ENCODE peak calls at places on chromosomes 13 and 19, in five cellular contexts. One of them, this sample, is unnamed.

GRCh38 chr13:111304603-111305289 is 15.7 kb upstream of the TEX29 start:
- DNase-seq in hepatocyte: no peak
- DNase-seq in OCI-LY7: no peak
- DNase-seq in GM23248: no peak
- DNase-seq in PC-3: no peak
- DNase-seq in this sample: no peak

GRCh38 chr19:10965398-10965797 is 4.6 kb downstream of the SMARCA4 start:
- DNase-seq in hepatocyte: no peak
- DNase-seq in OCI-LY7: no peak
- DNase-seq in GM23248: no peak
- DNase-seq in PC-3: no peak
- DNase-seq in this sample: no peak

GRCh38 chr19:362683-363082 is 18.1 kb upstream of the MIER2 start:
- DNase-seq in hepatocyte: no peak
- DNase-seq in OCI-LY7: no peak
- DNase-seq in GM23248: no peak
- DNase-seq in PC-3: no peak
- DNase-seq in this sample: no peak

GRCh38 chr19:3358392-3358918 is 7.9 kb upstream of the NFIC start:
- DNase-seq in hepatocyte: no peak
- DNase-seq in OCI-LY7: no peak
- DNase-seq in GM23248: no peak
- DNase-seq in PC-3: no peak
- DNase-seq in this sample: no peak

GRCh38 chr19:32010071-32010470 is 335.3 kb upstream of the ZNF507 start:
- DNase-seq in hepatocyte: no peak
- DNase-seq in OCI-LY7: no peak
- DNase-seq in GM23248: no peak
- DNase-seq in PC-3: no peak
- DNase-seq in this sample: no peak

GRCh38 chr13:41675306-41675705 is 218.0 kb downstream of the RGCC start:
- DNase-seq in hepatocyte: no peak
- DNase-seq in OCI-LY7: no peak
- DNase-seq in GM23248: peak
- DNase-seq in PC-3: no peak
- DNase-seq in this sample: no peak

GRCh38 chr13:48412100-48412556 is 785 bp downstream of the LPAR6 start:
- DNase-seq in hepatocyte: peak
- DNase-seq in OCI-LY7: no peak
- DNase-seq in GM23248: peak
- DNase-seq in PC-3: peak
- DNase-seq in this sample: no peak

GRCh38 chr13:48493851-48494250 is 39.0 kb downstream of the RCBTB2 start:
- DNase-seq in hepatocyte: no peak
- DNase-seq in OCI-LY7: no peak
- DNase-seq in GM23248: peak
- DNase-seq in PC-3: peak
- DNase-seq in this sample: no peak

GRCh38 chr13:102914629-102914935 is 68.8 kb downstream of the ERCC5 start:
- DNase-seq in hepatocyte: no peak
- DNase-seq in OCI-LY7: no peak
- DNase-seq in GM23248: no peak
- DNase-seq in PC-3: peak
- DNase-seq in this sample: no peak

GRCh38 chr19:29001006-29001921 is 211.7 kb downstream of the UQCRFS1 start:
- DNase-seq in hepatocyte: no peak
- DNase-seq in OCI-LY7: no peak
- DNase-seq in GM23248: peak
- DNase-seq in PC-3: no peak
- DNase-seq in this sample: no peak

GRCh38 chr13:69654392-69654791 is 453.2 kb upstream of the ATXN8OS start:
- DNase-seq in hepatocyte: no peak
- DNase-seq in OCI-LY7: no peak
- DNase-seq in GM23248: no peak
- DNase-seq in PC-3: no peak
- DNase-seq in this sample: no peak

GRCh38 chr19:2050991-2051770 is at the start of gene MKNK2:
- DNase-seq in hepatocyte: peak
- DNase-seq in OCI-LY7: peak
- DNase-seq in GM23248: peak
- DNase-seq in PC-3: peak
- DNase-seq in this sample: peak

GRCh38 chr19:7492142-7493055 is 3.6 kb upstream of the PEX11G start:
- DNase-seq in hepatocyte: no peak
- DNase-seq in OCI-LY7: no peak
- DNase-seq in GM23248: peak
- DNase-seq in PC-3: no peak
- DNase-seq in this sample: no peak

GRCh38 chr13:113895436-113895835 is 31.6 kb upstream of the GAS6 start:
- DNase-seq in hepatocyte: no peak
- DNase-seq in OCI-LY7: no peak
- DNase-seq in GM23248: peak
- DNase-seq in PC-3: no peak
- DNase-seq in this sample: no peak

GRCh38 chr13:50268500-50268899 is 253.3 kb downstream of the KCNRG start:
- DNase-seq in hepatocyte: no peak
- DNase-seq in OCI-LY7: no peak
- DNase-seq in GM23248: peak
- DNase-seq in PC-3: no peak
- DNase-seq in this sample: no peak

GRCh38 chr19:16614941-16615340 is 13.1 kb downstream of the MED26 start:
- DNase-seq in hepatocyte: no peak
- DNase-seq in OCI-LY7: no peak
- DNase-seq in GM23248: no peak
- DNase-seq in PC-3: peak
- DNase-seq in this sample: no peak

GRCh38 chr19:29696045-29696682 is 18.9 kb downstream of the C19orf12 start:
- DNase-seq in hepatocyte: no peak
- DNase-seq in OCI-LY7: no peak
- DNase-seq in GM23248: no peak
- DNase-seq in PC-3: no peak
- DNase-seq in this sample: no peak

GRCh38 chr19:11587302-11587972 is 9.8 kb upstream of the ZNF627 start:
- DNase-seq in hepatocyte: peak
- DNase-seq in OCI-LY7: peak
- DNase-seq in GM23248: peak
- DNase-seq in PC-3: peak
- DNase-seq in this sample: peak

GRCh38 chr19:1566392-1567115 is 1.6 kb downstream of the MEX3D start:
- DNase-seq in hepatocyte: peak
- DNase-seq in OCI-LY7: no peak
- DNase-seq in GM23248: peak
- DNase-seq in PC-3: peak
- DNase-seq in this sample: no peak

GRCh38 chr13:25783480-25784081 is 268.2 kb downstream of the SHISA2 start:
- DNase-seq in hepatocyte: no peak
- DNase-seq in OCI-LY7: no peak
- DNase-seq in GM23248: no peak
- DNase-seq in PC-3: no peak
- DNase-seq in this sample: no peak

GRCh38 chr13:35995136-35995535 is 136.0 kb downstream of the DCLK1 start:
- DNase-seq in hepatocyte: no peak
- DNase-seq in OCI-LY7: no peak
- DNase-seq in GM23248: peak
- DNase-seq in PC-3: no peak
- DNase-seq in this sample: no peak

GRCh38 chr19:2949939-2950285 is 5.1 kb upstream of the ZNF77 start:
- DNase-seq in hepatocyte: peak
- DNase-seq in OCI-LY7: peak
- DNase-seq in GM23248: peak
- DNase-seq in PC-3: peak
- DNase-seq in this sample: no peak

GRCh38 chr19:18502236-18502632 is 19.6 kb downstream of the ELL start:
- DNase-seq in hepatocyte: no peak
- DNase-seq in OCI-LY7: no peak
- DNase-seq in GM23248: no peak
- DNase-seq in PC-3: no peak
- DNase-seq in this sample: no peak

GRCh38 chr19:46537136-46538097 is 41.8 kb upstream of the PNMA8B start:
- DNase-seq in hepatocyte: peak
- DNase-seq in OCI-LY7: peak
- DNase-seq in GM23248: peak
- DNase-seq in PC-3: peak
- DNase-seq in this sample: peak

GRCh38 chr13:39406688-39407087 is 196.3 kb downstream of the LHFPL6 start:
- DNase-seq in hepatocyte: no peak
- DNase-seq in OCI-LY7: peak
- DNase-seq in GM23248: no peak
- DNase-seq in PC-3: peak
- DNase-seq in this sample: peak

GRCh38 chr13:112072531-112073244 is 5.7 kb downstream of the SOX1 start:
- DNase-seq in hepatocyte: no peak
- DNase-seq in OCI-LY7: no peak
- DNase-seq in GM23248: no peak
- DNase-seq in PC-3: no peak
- DNase-seq in this sample: no peak

GRCh38 chr19:19170053-19170945 is at the start of gene MEF2B:
- DNase-seq in hepatocyte: peak
- DNase-seq in OCI-LY7: peak
- DNase-seq in GM23248: peak
- DNase-seq in PC-3: peak
- DNase-seq in this sample: peak

GRCh38 chr13:65911546-65912193 is 1318.5 kb downstream of the PCDH9 start:
- DNase-seq in hepatocyte: no peak
- DNase-seq in OCI-LY7: no peak
- DNase-seq in GM23248: no peak
- DNase-seq in PC-3: no peak
- DNase-seq in this sample: no peak
- H3K27ac ChIP-seq in hepatocyte: no peak
- H3K27ac ChIP-seq in OCI-LY7: no peak
- H3K27ac ChIP-seq in GM23248: no peak
- H3K27ac ChIP-seq in PC-3: no peak
- H3K27ac ChIP-seq in this sample: no peak

GRCh38 chr19:55253842-55254624 is 4.8 kb downstream of the PPP6R1 start:
- DNase-seq in hepatocyte: no peak
- DNase-seq in OCI-LY7: peak
- DNase-seq in GM23248: no peak
- DNase-seq in PC-3: no peak
- DNase-seq in this sample: peak
- TF ChIP-seq EZH2phosphoT487 in hepatocyte: no peak
- TF ChIP-seq EZH2phosphoT487 in OCI-LY7: no peak
- TF ChIP-seq EZH2phosphoT487 in GM23248: no peak
- TF ChIP-seq EZH2phosphoT487 in PC-3: no peak
- TF ChIP-seq EZH2phosphoT487 in this sample: no peak

GRCh38 chr19:49441210-49441959 is at the start of gene SLC17A7:
- DNase-seq in hepatocyte: peak
- DNase-seq in OCI-LY7: peak
- DNase-seq in GM23248: peak
- DNase-seq in PC-3: peak
- DNase-seq in this sample: no peak
- H3K27ac ChIP-seq in hepatocyte: no peak
- H3K27ac ChIP-seq in OCI-LY7: no peak
- H3K27ac ChIP-seq in GM23248: no peak
- H3K27ac ChIP-seq in PC-3: no peak
- H3K27ac ChIP-seq in this sample: no peak

GRCh38 chr19:6232567-6232966 is 47.2 kb downstream of the MLLT1 start:
- DNase-seq in hepatocyte: no peak
- DNase-seq in OCI-LY7: no peak
- DNase-seq in GM23248: peak
- DNase-seq in PC-3: peak
- DNase-seq in this sample: no peak
- TF ChIP-seq EZH2phosphoT487 in hepatocyte: no peak
- TF ChIP-seq EZH2phosphoT487 in OCI-LY7: no peak
- TF ChIP-seq EZH2phosphoT487 in GM23248: no peak
- TF ChIP-seq EZH2phosphoT487 in PC-3: no peak
- TF ChIP-seq EZH2phosphoT487 in this sample: no peak